ENCODE peak calls at places on chromosome 10, in nine cellular contexts. N, S, H, L, W, I, D, R and X are unnamed samples.

GRCh38 chr10:119029613-119030420 is at the start of gene NANOS1:
- DNase-seq in W (no peak), R (peak), N (no peak), I (no peak), D (no peak), S (no peak), L (no peak), H (no peak), X (peak)

GRCh38 chr10:115727114-115727513 is 545.9 kb downstream of the GFRA1 start:
- DNase-seq in L (no peak), R (no peak), W (no peak), I (no peak), H (no peak), N (no peak), S (no peak), D (no peak), X (no peak)

GRCh38 chr10:69639291-69640195 is 9.5 kb downstream of the FAM241B start:
- DNase-seq in H (peak), D (peak), R (peak), L (peak), S (no peak), N (peak), W (peak), I (peak), X (peak)

GRCh38 chr10:132971448-132972148 is 29.2 kb upstream of the CFAP46 start:
- DNase-seq in N (no peak), R (no peak), L (no peak), D (peak), S (no peak), H (no peak), I (no peak), W (no peak), X (no peak)

GRCh38 chr10:118635674-118636402 is 40.4 kb upstream of the PRLHR start:
- DNase-seq in N (no peak), W (no peak), S (no peak), R (no peak), I (no peak), H (no peak), D (no peak), L (no peak), X (no peak)

GRCh38 chr10:63935705-63936104 is 414.5 kb downstream of the REEP3 start:
- DNase-seq in H (peak), S (peak), I (peak), L (no peak), N (no peak), W (peak), D (no peak), R (peak), X (no peak)

GRCh38 chr10:44513592-44513991 is 128.7 kb upstream of the CXCL12 start:
- DNase-seq in L (no peak), R (no peak), S (no peak), I (peak), N (no peak), H (no peak), W (no peak), D (no peak), X (no peak)

GRCh38 chr10:80484677-80485409 is 30.7 kb downstream of the TSPAN14 start:
- DNase-seq in N (no peak), H (no peak), S (no peak), W (no peak), R (no peak), I (no peak), D (no peak), L (no peak), X (no peak)

GRCh38 chr10:10093035-10093434 is 924.6 kb upstream of the CELF2 start:
- DNase-seq in I (no peak), S (no peak), H (no peak), R (no peak), N (no peak), L (no peak), D (no peak), W (no peak), X (no peak)

GRCh38 chr10:50807851-50808776 is 68.4 kb downstream of the ASAH2B start:
- DNase-seq in I (peak), N (no peak), L (no peak), R (no peak), S (no peak), D (no peak), W (no peak), H (no peak), X (no peak)

GRCh38 chr10:72273410-72274212 is at the start of gene DDIT4:
- DNase-seq in H (peak), S (peak), W (peak), R (peak), I (peak), N (peak), L (peak), D (peak), X (peak)

GRCh38 chr10:106513328-106513727 is 651.2 kb downstream of the SORCS1 start:
- DNase-seq in S (no peak), D (no peak), R (peak), L (no peak), I (peak), H (no peak), N (no peak), W (no peak), X (no peak)

GRCh38 chr10:18157909-18158308 is 17.7 kb downstream of the CACNB2 start:
- DNase-seq in I (peak), H (no peak), L (peak), R (peak), D (no peak), N (no peak), W (no peak), S (no peak), X (no peak)

GRCh38 chr10:123571978-123572377 is 94.2 kb upstream of the GPR26 start:
- DNase-seq in S (no peak), H (no peak), W (no peak), R (no peak), N (no peak), L (no peak), I (no peak), D (no peak), X (no peak)

GRCh38 chr10:75355706-75356105 is 45.9 kb downstream of the ZNF503 start:
- DNase-seq in L (no peak), W (no peak), I (peak), N (no peak), H (no peak), R (no peak), D (no peak), S (peak), X (no peak)

GRCh38 chr10:14605231-14605925 is 169.3 kb downstream of the FAM107B start:
- DNase-seq in D (no peak), R (peak), L (no peak), I (peak), N (no peak), S (peak), W (peak), H (no peak), X (no peak)

GRCh38 chr10:78577673-78578072 is 491.1 kb upstream of the ZMIZ1 start:
- DNase-seq in I (no peak), N (no peak), L (no peak), D (no peak), H (peak), S (no peak), W (no peak), R (peak), X (no peak)

GRCh38 chr10:84478155-84478554 is 149.8 kb downstream of the CCSER2 start:
- DNase-seq in N (no peak), I (peak), D (no peak), W (no peak), S (no peak), R (no peak), H (no peak), L (no peak), X (no peak)

GRCh38 chr10:70761727-70762350 is 23.3 kb downstream of the TBATA start:
- DNase-seq in R (no peak), I (no peak), D (no peak), W (no peak), S (no peak), N (no peak), L (no peak), H (no peak), X (no peak)

GRCh38 chr10:48805411-48805810 is 120.7 kb downstream of the WDFY4 start:
- DNase-seq in D (no peak), L (no peak), I (no peak), N (no peak), W (no peak), H (no peak), S (no peak), R (no peak), X (no peak)

GRCh38 chr10:72079356-72079755 is 9.0 kb downstream of the SPOCK2 start:
- DNase-seq in R (no peak), D (no peak), W (peak), H (peak), N (peak), L (no peak), I (no peak), S (no peak), X (no peak)

GRCh38 chr10:117736655-117737054 is 194.1 kb downstream of the EMX2 start:
- DNase-seq in D (no peak), I (no peak), N (no peak), W (no peak), R (peak), L (peak), H (no peak), S (no peak), X (no peak)

GRCh38 chr10:50063100-50063499 is 4.7 kb upstream of the WASHC2A start:
- DNase-seq in R (no peak), H (no peak), S (no peak), I (no peak), D (no peak), W (peak), N (no peak), L (no peak), X (no peak)

GRCh38 chr10:27564880-27565279 is 60.8 kb downstream of the RAB18 start:
- DNase-seq in N (no peak), S (no peak), D (no peak), R (no peak), L (no peak), H (no peak), W (no peak), I (no peak), X (no peak)

GRCh38 chr10:118926018-118926417 is 103.5 kb upstream of the NANOS1 start:
- DNase-seq in N (no peak), L (no peak), S (no peak), I (no peak), D (no peak), R (no peak), H (no peak), W (no peak), X (no peak)

GRCh38 chr10:33279276-33279675 is 55.2 kb downstream of the NRP1 start:
- DNase-seq in D (no peak), S (no peak), I (no peak), R (no peak), N (no peak), L (no peak), H (no peak), W (no peak), X (no peak)

GRCh38 chr10:106577756-106578155 is 586.8 kb downstream of the SORCS1 start:
- DNase-seq in R (no peak), S (no peak), H (no peak), L (no peak), W (no peak), N (no peak), I (no peak), D (no peak), X (no peak)

GRCh38 chr10:32379314-32379949 is 32.5 kb upstream of the EPC1 start:
- DNase-seq in D (no peak), L (no peak), H (peak), W (no peak), S (peak), R (peak), N (no peak), I (peak), X (no peak)

GRCh38 chr10:50275650-50276235 is 24.4 kb upstream of the ASAH2 start:
- DNase-seq in L (no peak), N (no peak), D (peak), I (peak), H (peak), R (peak), W (peak), S (no peak), X (peak)

GRCh38 chr10:22997102-22997501 is 69.2 kb downstream of the ARMC3 start:
- DNase-seq in H (no peak), R (no peak), S (peak), D (no peak), N (no peak), L (no peak), I (peak), W (no peak), X (no peak)

GRCh38 chr10:44934416-44935200 is 23.5 kb downstream of the TMEM72 start:
- DNase-seq in S (no peak), N (no peak), D (no peak), H (no peak), I (peak), W (no peak), R (no peak), L (no peak), X (no peak)

GRCh38 chr10:16944961-16945360 is 127.7 kb upstream of the RSU1 start:
- DNase-seq in R (no peak), S (no peak), D (no peak), I (peak), W (no peak), N (no peak), H (no peak), L (no peak), X (no peak)

GRCh38 chr10:18439601-18440000 is 211.8 kb downstream of the NSUN6 start:
- DNase-seq in H (no peak), L (no peak), W (no peak), S (no peak), D (no peak), I (no peak), N (no peak), R (no peak), X (no peak)

GRCh38 chr10:91681361-91682276 is 48.7 kb upstream of the PPP1R3C start:
- DNase-seq in H (no peak), W (no peak), R (no peak), S (no peak), I (no peak), L (no peak), D (no peak), N (no peak), X (no peak)

GRCh38 chr10:110077436-110078120 is 69.8 kb downstream of the ADD3 start:
- DNase-seq in I (peak), S (no peak), R (no peak), L (no peak), H (no peak), D (no peak), N (no peak), W (no peak), X (no peak)

GRCh38 chr10:43227911-43228782 is 38.7 kb downstream of the RASGEF1A start:
- DNase-seq in D (peak), W (no peak), R (no peak), H (no peak), I (no peak), S (no peak), N (no peak), L (no peak), X (peak)

GRCh38 chr10:119219747-119220320 is 12.5 kb downstream of the GRK5 start:
- DNase-seq in S (no peak), H (no peak), I (no peak), R (no peak), L (no peak), D (no peak), N (no peak), W (no peak), X (no peak)

GRCh38 chr10:58028597-58029366 is 238.9 kb downstream of the IPMK start:
- DNase-seq in I (peak), W (no peak), R (peak), S (peak), D (no peak), N (no peak), H (no peak), L (peak), X (no peak)

DNA sequence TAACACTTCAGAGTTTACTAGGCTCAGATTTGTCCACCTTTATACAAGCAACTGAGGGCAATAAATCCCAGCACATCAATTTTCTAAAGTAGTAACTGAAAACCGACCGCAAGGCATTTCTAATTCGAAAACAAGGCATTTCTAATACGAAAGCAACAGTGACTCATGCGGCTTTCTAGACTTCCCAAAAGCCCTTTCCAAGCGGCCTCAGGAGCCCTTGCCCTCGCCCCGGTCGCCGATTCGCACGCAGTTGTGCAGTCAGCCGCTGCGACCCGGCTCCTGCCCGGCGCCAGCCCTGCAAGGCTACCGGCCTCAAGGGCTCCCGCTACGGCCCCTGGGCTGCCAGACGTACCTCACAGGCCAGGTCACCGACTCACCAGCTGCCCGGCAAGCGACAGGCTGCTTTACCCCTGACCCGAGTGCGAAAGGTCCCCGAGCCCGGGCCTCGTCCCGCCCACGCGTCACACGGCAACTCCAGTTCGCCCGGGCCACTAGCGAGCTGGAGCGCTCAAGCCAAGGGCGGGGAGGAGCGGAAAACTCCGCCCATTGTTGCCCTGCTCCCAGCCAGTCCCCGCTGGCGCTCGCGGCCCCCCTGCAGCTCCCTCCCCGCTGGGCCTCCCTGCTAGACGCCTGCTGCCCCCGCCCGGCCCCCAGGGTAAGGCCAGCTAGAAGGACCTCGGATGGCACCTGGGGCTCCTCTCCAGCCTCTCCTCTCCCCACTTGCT is 7.3 kb downstream of the NCOA4 start:
- DNase-seq in L (peak), D (peak), W (peak), H (peak), S (peak), N (peak), I (peak), R (peak), X (peak)
- TF ChIP-seq CTCF in L (peak), D (no peak), W (peak), H (peak), S (peak), N (no peak), I (peak), R (peak), X (peak)

GRCh38 chr10:131842351-131843088 is 58.3 kb upstream of the PPP2R2D start:
- DNase-seq in R (no peak), S (no peak), L (no peak), I (no peak), W (no peak), H (no peak), N (no peak), D (peak), X (peak)
- TF ChIP-seq CTCF in R (no peak), S (no peak), L (no peak), I (no peak), W (no peak), H (no peak), N (no peak), D (no peak), X (no peak)

DNA sequence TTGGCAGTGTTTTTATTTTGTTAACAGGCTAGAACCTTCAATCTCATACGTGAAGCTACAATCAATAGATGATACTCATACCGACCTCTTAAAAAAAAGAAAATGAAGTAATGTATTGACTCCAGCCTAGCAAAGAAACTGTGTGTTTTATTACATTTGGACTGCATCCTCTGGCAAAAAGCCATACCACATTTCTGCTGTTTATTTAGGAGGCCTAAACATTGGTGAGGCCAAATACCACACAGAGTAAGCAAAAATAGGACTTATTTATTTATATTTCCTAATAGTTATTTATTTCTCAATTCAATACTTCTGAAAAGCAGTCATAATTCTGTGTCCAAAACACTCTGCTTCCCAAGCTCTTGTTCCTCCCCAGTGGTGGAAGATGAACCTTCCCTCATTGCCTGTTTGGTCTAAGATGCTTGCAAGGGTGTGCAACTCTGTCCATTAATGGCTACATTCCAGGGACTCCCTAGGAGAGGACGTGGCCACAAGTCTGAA is 398.8 kb upstream of the KLF6 start:
- DNase-seq in W (no peak), L (no peak), R (peak), H (no peak), D (no peak), N (no peak), S (no peak), I (peak), X (no peak)
- TF ChIP-seq CTCF in W (no peak), L (no peak), R (no peak), H (no peak), D (peak), N (no peak), S (no peak), I (no peak), X (no peak)

DNA sequence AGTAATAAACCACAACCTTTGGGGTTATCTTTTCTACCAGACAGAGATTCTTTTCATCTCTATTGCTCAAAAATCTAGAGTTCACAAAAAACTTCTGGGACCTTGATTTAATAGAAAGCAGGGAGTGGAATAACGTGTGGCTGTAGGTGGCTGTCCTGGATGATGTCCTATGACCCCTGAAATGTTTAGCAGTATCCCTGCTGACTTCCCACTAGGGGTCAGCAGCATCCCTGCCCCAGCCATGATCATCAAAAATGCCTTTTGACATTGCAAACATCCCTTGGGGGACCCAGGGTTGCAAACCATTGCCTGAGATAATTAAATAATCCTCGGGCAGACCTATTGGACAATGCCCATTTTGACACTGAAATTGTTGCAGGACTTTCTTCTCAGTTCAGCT is 177.1 kb downstream of the USP6NL start:
- DNase-seq in S (no peak), H (peak), W (peak), N (no peak), L (no peak), D (no peak), I (no peak), R (no peak), X (no peak)
- TF ChIP-seq CTCF in S (peak), H (peak), W (peak), N (no peak), L (peak), D (no peak), I (no peak), R (peak), X (peak)

DNA sequence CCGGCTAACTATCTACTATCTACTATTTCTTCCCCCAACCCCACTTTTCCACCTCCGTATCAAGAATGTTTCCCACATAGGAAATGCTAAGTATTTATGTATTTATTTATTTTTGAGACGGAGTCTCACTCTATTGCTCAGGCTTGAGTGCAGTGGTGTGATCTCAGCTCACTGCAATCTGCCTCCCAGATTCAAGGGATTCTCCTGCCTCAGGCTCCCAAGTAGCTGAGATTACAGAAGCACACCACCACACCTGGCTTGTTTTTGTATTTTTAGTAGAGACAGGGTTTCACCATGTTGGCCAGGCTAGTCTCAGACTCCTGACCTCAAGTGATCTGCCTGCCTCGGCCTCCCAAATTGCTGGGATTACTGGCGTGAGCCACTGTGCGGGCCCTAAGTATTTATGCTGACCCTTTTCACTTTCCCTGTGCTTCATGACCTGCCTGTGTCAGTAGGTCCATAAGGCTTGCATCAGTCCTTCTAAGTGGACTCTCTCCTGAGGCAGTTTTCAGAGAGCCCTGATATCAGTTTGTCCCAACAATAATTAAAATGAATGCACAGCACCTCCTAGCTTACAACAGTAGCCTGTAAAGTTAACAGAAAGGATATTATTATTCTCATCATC is 25.7 kb upstream of the FBXW4 start:
- DNase-seq in D (no peak), N (no peak), R (no peak), I (no peak), W (no peak), L (no peak), S (no peak), H (no peak), X (no peak)
- TF ChIP-seq CTCF in D (no peak), N (no peak), R (no peak), I (no peak), W (no peak), L (no peak), S (no peak), H (peak), X (no peak)

DNA sequence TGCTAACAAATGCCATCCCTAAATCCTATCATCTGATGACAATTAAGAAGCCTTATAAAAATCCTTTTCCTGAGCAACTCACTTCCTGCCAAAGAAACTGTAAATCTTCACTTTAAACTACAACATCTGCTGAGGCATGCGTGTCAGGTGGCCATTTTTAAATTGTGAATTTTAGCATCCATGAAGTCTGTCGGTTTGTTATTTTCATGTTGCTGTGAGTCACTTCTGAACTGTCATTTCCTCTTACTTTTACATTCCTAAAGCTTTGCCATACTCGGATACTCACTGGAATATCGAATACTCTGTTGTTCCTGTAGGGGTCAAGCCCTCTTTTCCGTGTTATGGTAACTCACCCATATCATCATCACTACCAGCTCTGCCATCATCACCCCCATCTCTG is 34.3 kb upstream of the TMEM26 start:
- DNase-seq in I (peak), W (no peak), S (peak), H (no peak), R (peak), D (no peak), N (no peak), L (no peak), X (no peak)
- TF ChIP-seq CTCF in I (no peak), W (no peak), S (no peak), H (no peak), R (peak), D (no peak), N (no peak), L (no peak), X (no peak)